ENCODE peak calls at places on chromosomes 12 and 14, in six cellular contexts. One of them, this sample, is unnamed.
A peak's percentile ranks its signal among the peaks of the same experiment; 100 is the strongest.

GRCh38 chr14:68977741-68978549 is 1.2 kb downstream of the ACTN1 start:
- DNase-seq in activated CD4-positive, CD25-positive, alpha-beta regulatory T cell: no peak
- DNase-seq in left ventricle myocardium inferior: peak; percentile 64
- DNase-seq in mammary epithelial cell: peak; percentile 84
- DNase-seq in RWPE2: peak; percentile 99
- DNase-seq in stimulated activated CD8-positive, alpha-beta memory T cell treated with anti-CD3 and anti-CD28 coated beads, Interleukin-2, amount 100 ng/mL, for 48 hours: peak; percentile 59
- DNase-seq in this sample: peak; percentile 93

GRCh38 chr12:66066071-66066928 is 64.2 kb downstream of the LLPH start:
- DNase-seq in activated CD4-positive, CD25-positive, alpha-beta regulatory T cell: no peak
- DNase-seq in left ventricle myocardium inferior: no peak
- DNase-seq in mammary epithelial cell: peak; percentile 12
- DNase-seq in RWPE2: no peak
- DNase-seq in stimulated activated CD8-positive, alpha-beta memory T cell treated with anti-CD3 and anti-CD28 coated beads, Interleukin-2, amount 100 ng/mL, for 48 hours: no peak
- DNase-seq in this sample: peak; percentile 81

GRCh38 chr12:118238888-118239287 is 103.0 kb downstream of the PEBP1 start:
- DNase-seq in RWPE2: no peak
- DNase-seq in mammary epithelial cell: no peak
- DNase-seq in stimulated activated CD8-positive, alpha-beta memory T cell treated with anti-CD3 and anti-CD28 coated beads, Interleukin-2, amount 100 ng/mL, for 48 hours: no peak
- DNase-seq in left ventricle myocardium inferior: no peak
- DNase-seq in activated CD4-positive, CD25-positive, alpha-beta regulatory T cell: no peak
- DNase-seq in this sample: no peak

GRCh38 chr14:24921903-24922302 is 128.0 kb downstream of the STXBP6 start:
- DNase-seq in RWPE2: no peak
- DNase-seq in left ventricle myocardium inferior: no peak
- DNase-seq in mammary epithelial cell: peak; percentile 43
- DNase-seq in activated CD4-positive, CD25-positive, alpha-beta regulatory T cell: no peak
- DNase-seq in stimulated activated CD8-positive, alpha-beta memory T cell treated with anti-CD3 and anti-CD28 coated beads, Interleukin-2, amount 100 ng/mL, for 48 hours: no peak
- DNase-seq in this sample: peak; percentile 80

GRCh38 chr14:94850332-94851211 is 80.7 kb upstream of the GSC start:
- DNase-seq in stimulated activated CD8-positive, alpha-beta memory T cell treated with anti-CD3 and anti-CD28 coated beads, Interleukin-2, amount 100 ng/mL, for 48 hours: no peak
- DNase-seq in mammary epithelial cell: no peak
- DNase-seq in activated CD4-positive, CD25-positive, alpha-beta regulatory T cell: no peak
- DNase-seq in left ventricle myocardium inferior: no peak
- DNase-seq in RWPE2: no peak
- DNase-seq in this sample: no peak

GRCh38 chr14:103071544-103072251 is 12.3 kb upstream of the LBHD2 start:
- DNase-seq in RWPE2: no peak
- DNase-seq in stimulated activated CD8-positive, alpha-beta memory T cell treated with anti-CD3 and anti-CD28 coated beads, Interleukin-2, amount 100 ng/mL, for 48 hours: no peak
- DNase-seq in activated CD4-positive, CD25-positive, alpha-beta regulatory T cell: no peak
- DNase-seq in left ventricle myocardium inferior: no peak
- DNase-seq in mammary epithelial cell: no peak
- DNase-seq in this sample: no peak

GRCh38 chr12:80472912-80473500 is 29.0 kb downstream of the PTPRQ start:
- DNase-seq in activated CD4-positive, CD25-positive, alpha-beta regulatory T cell: no peak
- DNase-seq in RWPE2: no peak
- DNase-seq in left ventricle myocardium inferior: no peak
- DNase-seq in stimulated activated CD8-positive, alpha-beta memory T cell treated with anti-CD3 and anti-CD28 coated beads, Interleukin-2, amount 100 ng/mL, for 48 hours: no peak
- DNase-seq in mammary epithelial cell: peak; percentile 62
- DNase-seq in this sample: peak; percentile 69

GRCh38 chr14:22838631-22839041 is 2.3 kb downstream of the MMP14 start:
- DNase-seq in left ventricle myocardium inferior: no peak
- DNase-seq in stimulated activated CD8-positive, alpha-beta memory T cell treated with anti-CD3 and anti-CD28 coated beads, Interleukin-2, amount 100 ng/mL, for 48 hours: no peak
- DNase-seq in activated CD4-positive, CD25-positive, alpha-beta regulatory T cell: no peak
- DNase-seq in RWPE2: no peak
- DNase-seq in mammary epithelial cell: peak; percentile 79
- DNase-seq in this sample: peak; percentile 76

GRCh38 chr12:88782357-88782756 is 202.1 kb upstream of the KITLG start:
- DNase-seq in stimulated activated CD8-positive, alpha-beta memory T cell treated with anti-CD3 and anti-CD28 coated beads, Interleukin-2, amount 100 ng/mL, for 48 hours: no peak
- DNase-seq in RWPE2: no peak
- DNase-seq in activated CD4-positive, CD25-positive, alpha-beta regulatory T cell: no peak
- DNase-seq in mammary epithelial cell: no peak
- DNase-seq in left ventricle myocardium inferior: no peak
- DNase-seq in this sample: no peak

GRCh38 chr12:52867636-52868035 is 18.8 kb upstream of the KRT78 start:
- DNase-seq in RWPE2: peak; percentile 86
- DNase-seq in left ventricle myocardium inferior: peak; percentile 73
- DNase-seq in mammary epithelial cell: peak; percentile 59
- DNase-seq in stimulated activated CD8-positive, alpha-beta memory T cell treated with anti-CD3 and anti-CD28 coated beads, Interleukin-2, amount 100 ng/mL, for 48 hours: no peak
- DNase-seq in activated CD4-positive, CD25-positive, alpha-beta regulatory T cell: no peak
- DNase-seq in this sample: no peak

GRCh38 chr12:90253674-90254181 is 545.1 kb upstream of the ATP2B1 start:
- DNase-seq in activated CD4-positive, CD25-positive, alpha-beta regulatory T cell: no peak
- DNase-seq in stimulated activated CD8-positive, alpha-beta memory T cell treated with anti-CD3 and anti-CD28 coated beads, Interleukin-2, amount 100 ng/mL, for 48 hours: peak; percentile 12
- DNase-seq in mammary epithelial cell: peak; percentile 97
- DNase-seq in RWPE2: peak; percentile 91
- DNase-seq in left ventricle myocardium inferior: peak; percentile 57
- DNase-seq in this sample: peak; percentile 99

GRCh38 chr12:43836455-43836989 is 641 bp downstream of the TMEM117 start:
- DNase-seq in activated CD4-positive, CD25-positive, alpha-beta regulatory T cell: no peak
- DNase-seq in left ventricle myocardium inferior: no peak
- DNase-seq in stimulated activated CD8-positive, alpha-beta memory T cell treated with anti-CD3 and anti-CD28 coated beads, Interleukin-2, amount 100 ng/mL, for 48 hours: no peak
- DNase-seq in RWPE2: no peak
- DNase-seq in mammary epithelial cell: no peak
- DNase-seq in this sample: peak; percentile 10

GRCh38 chr12:52789637-52790426 is 6.1 kb downstream of the KRT3 start:
- DNase-seq in stimulated activated CD8-positive, alpha-beta memory T cell treated with anti-CD3 and anti-CD28 coated beads, Interleukin-2, amount 100 ng/mL, for 48 hours: peak; percentile 9
- DNase-seq in left ventricle myocardium inferior: no peak
- DNase-seq in activated CD4-positive, CD25-positive, alpha-beta regulatory T cell: no peak
- DNase-seq in mammary epithelial cell: no peak
- DNase-seq in RWPE2: no peak
- DNase-seq in this sample: no peak

GRCh38 chr12:53219956-53220856 is 11.8 kb downstream of the RARG start:
- DNase-seq in RWPE2: no peak
- DNase-seq in left ventricle myocardium inferior: peak; percentile 71
- DNase-seq in stimulated activated CD8-positive, alpha-beta memory T cell treated with anti-CD3 and anti-CD28 coated beads, Interleukin-2, amount 100 ng/mL, for 48 hours: peak; percentile 77
- DNase-seq in mammary epithelial cell: peak; percentile 70
- DNase-seq in activated CD4-positive, CD25-positive, alpha-beta regulatory T cell: peak; percentile 60
- DNase-seq in this sample: peak; percentile 66

GRCh38 chr14:57085043-57085442 is 183.7 kb downstream of the EXOC5 start:
- DNase-seq in activated CD4-positive, CD25-positive, alpha-beta regulatory T cell: no peak
- DNase-seq in stimulated activated CD8-positive, alpha-beta memory T cell treated with anti-CD3 and anti-CD28 coated beads, Interleukin-2, amount 100 ng/mL, for 48 hours: no peak
- DNase-seq in mammary epithelial cell: no peak
- DNase-seq in RWPE2: no peak
- DNase-seq in left ventricle myocardium inferior: no peak
- DNase-seq in this sample: no peak

GRCh38 chr12:109863961-109864712 is 16.2 kb downstream of the GLTP start:
- DNase-seq in RWPE2: no peak
- DNase-seq in stimulated activated CD8-positive, alpha-beta memory T cell treated with anti-CD3 and anti-CD28 coated beads, Interleukin-2, amount 100 ng/mL, for 48 hours: no peak
- DNase-seq in left ventricle myocardium inferior: no peak
- DNase-seq in mammary epithelial cell: no peak
- DNase-seq in activated CD4-positive, CD25-positive, alpha-beta regulatory T cell: no peak
- DNase-seq in this sample: no peak

GRCh38 chr12:95218164-95218851 is 701 bp downstream of the VEZT start:
- DNase-seq in mammary epithelial cell: peak; percentile 85
- DNase-seq in stimulated activated CD8-positive, alpha-beta memory T cell treated with anti-CD3 and anti-CD28 coated beads, Interleukin-2, amount 100 ng/mL, for 48 hours: peak; percentile 14
- DNase-seq in RWPE2: no peak
- DNase-seq in activated CD4-positive, CD25-positive, alpha-beta regulatory T cell: no peak
- DNase-seq in left ventricle myocardium inferior: no peak
- DNase-seq in this sample: no peak

GRCh38 chr12:552466-552865 is 92.7 kb downstream of the B4GALNT3 start:
- DNase-seq in mammary epithelial cell: no peak
- DNase-seq in left ventricle myocardium inferior: no peak
- DNase-seq in activated CD4-positive, CD25-positive, alpha-beta regulatory T cell: no peak
- DNase-seq in RWPE2: no peak
- DNase-seq in stimulated activated CD8-positive, alpha-beta memory T cell treated with anti-CD3 and anti-CD28 coated beads, Interleukin-2, amount 100 ng/mL, for 48 hours: no peak
- DNase-seq in this sample: no peak

GRCh38 chr12:123602651-123603195 is 824 bp downstream of the DDX55 start:
- DNase-seq in mammary epithelial cell: peak; percentile 4
- DNase-seq in RWPE2: no peak
- DNase-seq in stimulated activated CD8-positive, alpha-beta memory T cell treated with anti-CD3 and anti-CD28 coated beads, Interleukin-2, amount 100 ng/mL, for 48 hours: no peak
- DNase-seq in activated CD4-positive, CD25-positive, alpha-beta regulatory T cell: no peak
- DNase-seq in left ventricle myocardium inferior: no peak
- DNase-seq in this sample: no peak

GRCh38 chr12:116919247-116919671 is 8.5 kb downstream of the FBXW8 start:
- DNase-seq in RWPE2: no peak
- DNase-seq in mammary epithelial cell: no peak
- DNase-seq in activated CD4-positive, CD25-positive, alpha-beta regulatory T cell: no peak
- DNase-seq in left ventricle myocardium inferior: no peak
- DNase-seq in stimulated activated CD8-positive, alpha-beta memory T cell treated with anti-CD3 and anti-CD28 coated beads, Interleukin-2, amount 100 ng/mL, for 48 hours: no peak
- DNase-seq in this sample: no peak

GRCh38 chr12:81378601-81379000 is 300.7 kb downstream of the ACSS3 start:
- DNase-seq in left ventricle myocardium inferior: no peak
- DNase-seq in mammary epithelial cell: no peak
- DNase-seq in RWPE2: no peak
- DNase-seq in stimulated activated CD8-positive, alpha-beta memory T cell treated with anti-CD3 and anti-CD28 coated beads, Interleukin-2, amount 100 ng/mL, for 48 hours: no peak
- DNase-seq in activated CD4-positive, CD25-positive, alpha-beta regulatory T cell: no peak
- DNase-seq in this sample: no peak

GRCh38 chr12:123891516-123892179 is 81.0 kb downstream of the CCDC92 start:
- DNase-seq in activated CD4-positive, CD25-positive, alpha-beta regulatory T cell: no peak
- DNase-seq in left ventricle myocardium inferior: no peak
- DNase-seq in mammary epithelial cell: no peak
- DNase-seq in stimulated activated CD8-positive, alpha-beta memory T cell treated with anti-CD3 and anti-CD28 coated beads, Interleukin-2, amount 100 ng/mL, for 48 hours: no peak
- DNase-seq in RWPE2: peak; percentile 22
- DNase-seq in this sample: no peak

GRCh38 chr12:32400114-32400672 is 835 bp downstream of the FGD4 start:
- DNase-seq in activated CD4-positive, CD25-positive, alpha-beta regulatory T cell: no peak
- DNase-seq in stimulated activated CD8-positive, alpha-beta memory T cell treated with anti-CD3 and anti-CD28 coated beads, Interleukin-2, amount 100 ng/mL, for 48 hours: no peak
- DNase-seq in mammary epithelial cell: peak; percentile 55
- DNase-seq in left ventricle myocardium inferior: no peak
- DNase-seq in RWPE2: no peak
- DNase-seq in this sample: no peak

GRCh38 chr12:78562358-78563205 is 302.0 kb upstream of the SYT1 start:
- DNase-seq in stimulated activated CD8-positive, alpha-beta memory T cell treated with anti-CD3 and anti-CD28 coated beads, Interleukin-2, amount 100 ng/mL, for 48 hours: no peak
- DNase-seq in RWPE2: no peak
- DNase-seq in left ventricle myocardium inferior: no peak
- DNase-seq in mammary epithelial cell: peak; percentile 9
- DNase-seq in activated CD4-positive, CD25-positive, alpha-beta regulatory T cell: no peak
- DNase-seq in this sample: peak; percentile 18

GRCh38 chr12:47078733-47079364 is 572 bp upstream of the PCED1B start:
- DNase-seq in stimulated activated CD8-positive, alpha-beta memory T cell treated with anti-CD3 and anti-CD28 coated beads, Interleukin-2, amount 100 ng/mL, for 48 hours: no peak
- DNase-seq in left ventricle myocardium inferior: no peak
- DNase-seq in activated CD4-positive, CD25-positive, alpha-beta regulatory T cell: peak; percentile 17
- DNase-seq in RWPE2: no peak
- DNase-seq in mammary epithelial cell: peak; percentile 60
- DNase-seq in this sample: no peak

GRCh38 chr12:64729909-64730584 is 29.2 kb downstream of the GNS start:
- DNase-seq in mammary epithelial cell: no peak
- DNase-seq in stimulated activated CD8-positive, alpha-beta memory T cell treated with anti-CD3 and anti-CD28 coated beads, Interleukin-2, amount 100 ng/mL, for 48 hours: no peak
- DNase-seq in activated CD4-positive, CD25-positive, alpha-beta regulatory T cell: no peak
- DNase-seq in left ventricle myocardium inferior: no peak
- DNase-seq in RWPE2: no peak
- DNase-seq in this sample: no peak

GRCh38 chr12:39764944-39765560 is 145.4 kb upstream of the ABCD2 start:
- DNase-seq in mammary epithelial cell: peak; percentile 9
- DNase-seq in RWPE2: no peak
- DNase-seq in left ventricle myocardium inferior: no peak
- DNase-seq in stimulated activated CD8-positive, alpha-beta memory T cell treated with anti-CD3 and anti-CD28 coated beads, Interleukin-2, amount 100 ng/mL, for 48 hours: no peak
- DNase-seq in activated CD4-positive, CD25-positive, alpha-beta regulatory T cell: no peak
- DNase-seq in this sample: peak; percentile 3

GRCh38 chr14:61553730-61554641 is 141.3 kb upstream of the HIF1A start:
- DNase-seq in left ventricle myocardium inferior: no peak
- DNase-seq in activated CD4-positive, CD25-positive, alpha-beta regulatory T cell: no peak
- DNase-seq in stimulated activated CD8-positive, alpha-beta memory T cell treated with anti-CD3 and anti-CD28 coated beads, Interleukin-2, amount 100 ng/mL, for 48 hours: no peak
- DNase-seq in mammary epithelial cell: peak; percentile 97
- DNase-seq in RWPE2: peak; percentile 94
- DNase-seq in this sample: peak; percentile 97

GRCh38 chr12:108117163-108117849 is 11.8 kb upstream of the WSCD2 start:
- DNase-seq in activated CD4-positive, CD25-positive, alpha-beta regulatory T cell: no peak
- DNase-seq in RWPE2: no peak
- DNase-seq in stimulated activated CD8-positive, alpha-beta memory T cell treated with anti-CD3 and anti-CD28 coated beads, Interleukin-2, amount 100 ng/mL, for 48 hours: no peak
- DNase-seq in mammary epithelial cell: peak; percentile 61
- DNase-seq in left ventricle myocardium inferior: no peak
- DNase-seq in this sample: peak; percentile 51

GRCh38 chr12:64059685-64060084 is 162.4 kb downstream of the KICS2 start:
- DNase-seq in activated CD4-positive, CD25-positive, alpha-beta regulatory T cell: no peak
- DNase-seq in left ventricle myocardium inferior: no peak
- DNase-seq in RWPE2: no peak
- DNase-seq in mammary epithelial cell: peak; percentile 10
- DNase-seq in stimulated activated CD8-positive, alpha-beta memory T cell treated with anti-CD3 and anti-CD28 coated beads, Interleukin-2, amount 100 ng/mL, for 48 hours: no peak
- DNase-seq in this sample: no peak

GRCh38 chr14:22002860-22003284 is 329.3 kb upstream of the OR4E1 start:
- DNase-seq in mammary epithelial cell: no peak
- DNase-seq in activated CD4-positive, CD25-positive, alpha-beta regulatory T cell: peak; percentile 25
- DNase-seq in left ventricle myocardium inferior: no peak
- DNase-seq in RWPE2: no peak
- DNase-seq in stimulated activated CD8-positive, alpha-beta memory T cell treated with anti-CD3 and anti-CD28 coated beads, Interleukin-2, amount 100 ng/mL, for 48 hours: peak; percentile 39
- DNase-seq in this sample: no peak

GRCh38 chr12:1662761-1663439 is 28.0 kb upstream of the ADIPOR2 start:
- DNase-seq in RWPE2: peak; percentile 67
- DNase-seq in activated CD4-positive, CD25-positive, alpha-beta regulatory T cell: no peak
- DNase-seq in mammary epithelial cell: no peak
- DNase-seq in stimulated activated CD8-positive, alpha-beta memory T cell treated with anti-CD3 and anti-CD28 coated beads, Interleukin-2, amount 100 ng/mL, for 48 hours: no peak
- DNase-seq in left ventricle myocardium inferior: no peak
- DNase-seq in this sample: no peak

GRCh38 chr14:72666610-72667009 is 227.3 kb downstream of the DPF3 start:
- DNase-seq in left ventricle myocardium inferior: no peak
- DNase-seq in mammary epithelial cell: peak; percentile 90
- DNase-seq in stimulated activated CD8-positive, alpha-beta memory T cell treated with anti-CD3 and anti-CD28 coated beads, Interleukin-2, amount 100 ng/mL, for 48 hours: no peak
- DNase-seq in activated CD4-positive, CD25-positive, alpha-beta regulatory T cell: no peak
- DNase-seq in RWPE2: no peak
- DNase-seq in this sample: peak; percentile 93

GRCh38 chr12:53975019-53975815 is 463 bp upstream of the HOTAIR start:
- DNase-seq in stimulated activated CD8-positive, alpha-beta memory T cell treated with anti-CD3 and anti-CD28 coated beads, Interleukin-2, amount 100 ng/mL, for 48 hours: no peak
- DNase-seq in left ventricle myocardium inferior: no peak
- DNase-seq in mammary epithelial cell: no peak
- DNase-seq in activated CD4-positive, CD25-positive, alpha-beta regulatory T cell: no peak
- DNase-seq in RWPE2: no peak
- DNase-seq in this sample: no peak

GRCh38 chr12:9064815-9065606 is 50.7 kb downstream of the A2M start:
- DNase-seq in stimulated activated CD8-positive, alpha-beta memory T cell treated with anti-CD3 and anti-CD28 coated beads, Interleukin-2, amount 100 ng/mL, for 48 hours: no peak
- DNase-seq in mammary epithelial cell: peak; percentile 30
- DNase-seq in RWPE2: peak; percentile 63
- DNase-seq in activated CD4-positive, CD25-positive, alpha-beta regulatory T cell: no peak
- DNase-seq in left ventricle myocardium inferior: peak; percentile 79
- DNase-seq in this sample: no peak

GRCh38 chr14:52598568-52598967 is 45.9 kb downstream of the GPR137C start:
- DNase-seq in stimulated activated CD8-positive, alpha-beta memory T cell treated with anti-CD3 and anti-CD28 coated beads, Interleukin-2, amount 100 ng/mL, for 48 hours: no peak
- DNase-seq in mammary epithelial cell: no peak
- DNase-seq in left ventricle myocardium inferior: no peak
- DNase-seq in activated CD4-positive, CD25-positive, alpha-beta regulatory T cell: no peak
- DNase-seq in RWPE2: no peak
- DNase-seq in this sample: no peak